ENCODE peak calls at places on chromosomes 6 and 20, in five cellular contexts. W, R, P, T and F are unnamed samples.

GRCh38 chr20:51540585-51540984 is 1.9 kb downstream of the NFATC2 start:
- DNase-seq in T (no peak), W (no peak), P (no peak), R (no peak), F (no peak)

GRCh38 chr6:37673436-37673835 is 24.2 kb downstream of the MDGA1 start:
- DNase-seq in R (no peak), W (no peak), P (no peak), T (no peak), F (peak)

GRCh38 chr6:150846641-150847040 is 18.9 kb upstream of the MTHFD1L start:
- DNase-seq in R (no peak), T (no peak), P (no peak), W (no peak), F (no peak)

GRCh38 chr6:92806254-92806653 is 613.1 kb downstream of the EPHA7 start:
- DNase-seq in R (no peak), T (no peak), P (no peak), W (no peak), F (no peak)

GRCh38 chr6:112252571-112253504 is 1.5 kb downstream of the LAMA4 start:
- DNase-seq in T (peak), W (no peak), P (no peak), R (no peak), F (no peak)

GRCh38 chr6:150491131-150491795 is 108.4 kb upstream of the PLEKHG1 start:
- DNase-seq in W (peak), P (no peak), R (no peak), T (peak), F (no peak)

GRCh38 chr6:125038925-125039324 is 76.7 kb downstream of the RNF217 start:
- DNase-seq in W (no peak), T (no peak), R (no peak), P (no peak), F (no peak)

GRCh38 chr20:34798871-34799270 is 26.6 kb downstream of the NCOA6 start:
- DNase-seq in W (no peak), P (no peak), T (no peak), R (no peak), F (no peak)

GRCh38 chr6:53280207-53280606 is 68.5 kb downstream of the ELOVL5 start:
- DNase-seq in T (no peak), R (no peak), P (no peak), W (no peak), F (no peak)